ENCODE peak calls at places on chromosome 1, in ten cellular contexts. F, R, I, A, K, M, U, Q, L and J are unnamed samples.

GRCh38 chr1:36369061-36369470 is 16.7 kb downstream of the STK40 start:
- DNase-seq in F (peak; percentile 85), R (peak; percentile 56), I (peak; percentile 92), A (peak; percentile 90), K (peak; percentile 75), M (peak; percentile 86), U (peak; percentile 87), Q (peak; percentile 72), L (peak; percentile 43), J (peak; percentile 76)

GRCh38 chr1:22861764-22862440 is 110.8 kb downstream of the LACTBL1 start:
- DNase-seq in F (no peak), R (no peak), I (no peak), A (peak; percentile 22), K (no peak), M (no peak), U (no peak), Q (no peak), L (peak; percentile 33), J (no peak)

GRCh38 chr1:155174334-155175280 is 958 bp downstream of the TRIM46 start:
- DNase-seq in F (peak; percentile 24), R (peak; percentile 19), I (peak; percentile 87), A (peak; percentile 38), K (no peak), M (peak; percentile 69), U (peak; percentile 74), Q (no peak), L (no peak), J (peak; percentile 36)

GRCh38 chr1:231153726-231154125 is 8.1 kb upstream of the TRIM67 start:
- DNase-seq in F (no peak), R (no peak), I (no peak), A (no peak), K (no peak), M (no peak), U (no peak), Q (no peak), L (no peak), J (no peak)

GRCh38 chr1:91997607-91998195 is 32.1 kb upstream of the EPHX4 start:
- DNase-seq in F (no peak), R (no peak), I (no peak), A (peak; percentile 21), K (no peak), M (no peak), U (no peak), Q (peak; percentile 8), L (peak; percentile 33), J (no peak)

GRCh38 chr1:214547747-214548146 is 3.7 kb downstream of the PTPN14 start:
- DNase-seq in F (no peak), R (no peak), I (no peak), A (no peak), K (no peak), M (no peak), U (no peak), Q (no peak), L (no peak), J (no peak)

GRCh38 chr1:112444269-112444668 is 48.3 kb downstream of the CTTNBP2NL start:
- DNase-seq in F (no peak), R (no peak), I (no peak), A (no peak), K (no peak), M (no peak), U (no peak), Q (no peak), L (no peak), J (no peak)

GRCh38 chr1:29465755-29466154 is 229.4 kb downstream of the PTPRU start:
- DNase-seq in F (no peak), R (no peak), I (no peak), A (no peak), K (no peak), M (peak; percentile 6), U (no peak), Q (no peak), L (no peak), J (no peak)

GRCh38 chr1:169085911-169086310 is 20.6 kb upstream of the ATP1B1 start:
- DNase-seq in F (no peak), R (no peak), I (no peak), A (no peak), K (no peak), M (no peak), U (no peak), Q (no peak), L (no peak), J (no peak)

GRCh38 chr1:169090308-169090899 is 16.1 kb upstream of the ATP1B1 start:
- DNase-seq in F (no peak), R (no peak), I (no peak), A (no peak), K (no peak), M (no peak), U (no peak), Q (no peak), L (no peak), J (no peak)

GRCh38 chr1:169087876-169088275 is 18.6 kb upstream of the ATP1B1 start:
- DNase-seq in F (no peak), R (no peak), I (no peak), A (no peak), K (no peak), M (no peak), U (no peak), Q (no peak), L (no peak), J (no peak)

GRCh38 chr1:169089776-169090175 is 16.7 kb upstream of the ATP1B1 start:
- DNase-seq in F (no peak), R (no peak), I (no peak), A (no peak), K (no peak), M (no peak), U (no peak), Q (no peak), L (no peak), J (no peak)

DNA sequence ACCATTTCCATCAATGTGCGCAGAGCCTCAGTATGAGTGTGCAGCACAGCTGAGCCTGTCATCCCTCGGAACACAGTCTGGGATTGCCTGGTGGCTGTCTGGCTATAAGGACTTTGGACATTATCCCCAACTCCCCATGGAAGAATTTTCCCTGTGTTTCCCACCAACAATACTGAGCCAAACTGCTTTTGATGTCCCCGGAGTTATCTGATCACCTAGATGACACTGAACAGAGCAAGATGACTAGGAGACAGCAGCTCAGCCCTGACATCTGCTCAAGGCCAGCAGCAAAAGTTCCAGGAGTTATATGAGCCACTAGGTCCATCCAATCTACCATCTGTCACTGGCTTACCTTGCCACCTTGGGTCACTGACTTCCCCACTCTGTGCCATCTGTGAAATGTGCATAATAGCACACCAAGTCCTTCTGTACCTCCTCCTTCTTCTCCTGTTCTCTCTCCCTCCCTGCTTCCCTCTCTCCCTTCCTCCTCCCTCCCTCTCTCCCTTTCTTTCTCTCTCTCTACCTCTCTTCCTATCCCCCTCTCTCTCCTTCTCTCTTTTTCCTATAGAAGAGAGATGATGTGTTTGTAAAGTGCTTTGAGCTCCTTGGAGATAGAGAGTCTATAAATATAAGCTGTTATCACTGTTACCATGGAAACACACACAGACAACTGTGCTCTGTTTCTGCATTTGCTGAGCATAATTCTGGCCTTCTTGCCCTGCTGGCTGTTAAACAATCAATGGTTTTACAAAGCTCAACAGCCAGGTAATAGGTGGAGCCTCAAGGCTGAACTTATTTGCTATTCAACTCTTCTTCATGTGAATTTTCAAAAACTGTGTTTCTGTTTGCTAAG is 19.7 kb upstream of the ATP1B1 start:
- DNase-seq in F (no peak), R (no peak), I (no peak), A (no peak), K (no peak), M (no peak), U (no peak), Q (no peak), L (no peak), J (no peak)
- TF ChIP-seq POLR2AphosphoS5 in F (no peak), R (no peak), I (no peak), A (peak; percentile 56), K (no peak), M (no peak), U (no peak), Q (no peak), L (no peak), J (no peak)

GRCh38 chr1:212565571-212566305 is 42.8 kb upstream of the ATF3 start:
- DNase-seq in F (no peak), R (no peak), I (no peak), A (no peak), K (no peak), M (no peak), U (no peak), Q (no peak), L (no peak), J (no peak)

GRCh38 chr1:212565079-212565478 is 43.5 kb upstream of the ATF3 start:
- DNase-seq in F (no peak), R (no peak), I (no peak), A (no peak), K (no peak), M (no peak), U (no peak), Q (no peak), L (no peak), J (no peak)

GRCh38 chr1:212567676-212568075 is 40.9 kb upstream of the ATF3 start:
- DNase-seq in F (no peak), R (no peak), I (no peak), A (no peak), K (no peak), M (no peak), U (no peak), Q (no peak), L (no peak), J (no peak)

GRCh38 chr1:212568978-212569537 is 39.5 kb upstream of the ATF3 start:
- DNase-seq in F (no peak), R (no peak), I (no peak), A (no peak), K (no peak), M (no peak), U (no peak), Q (no peak), L (no peak), J (no peak)

GRCh38 chr1:212566522-212567479 is 41.8 kb upstream of the ATF3 start:
- DNase-seq in F (peak; percentile 34), R (no peak), I (peak; percentile 81), A (peak; percentile 45), K (peak; percentile 65), M (peak; percentile 66), U (peak; percentile 63), Q (peak; percentile 40), L (peak; percentile 45), J (peak; percentile 63)
- TF ChIP-seq POLR2A in F (no peak), R (no peak), I (no peak), A (peak; percentile 59), K (no peak), M (no peak), U (no peak), Q (peak; percentile 7), L (no peak), J (no peak)

GRCh38 chr1:180130651-180131050 is 24.0 kb upstream of the QSOX1 start:
- DNase-seq in F (no peak), R (no peak), I (no peak), A (no peak), K (no peak), M (no peak), U (no peak), Q (no peak), L (no peak), J (no peak)
- TF ChIP-seq POLR2AphosphoS5 in F (no peak), R (no peak), I (no peak), A (no peak), K (no peak), M (no peak), U (no peak), Q (no peak), L (no peak), J (no peak)

DNA sequence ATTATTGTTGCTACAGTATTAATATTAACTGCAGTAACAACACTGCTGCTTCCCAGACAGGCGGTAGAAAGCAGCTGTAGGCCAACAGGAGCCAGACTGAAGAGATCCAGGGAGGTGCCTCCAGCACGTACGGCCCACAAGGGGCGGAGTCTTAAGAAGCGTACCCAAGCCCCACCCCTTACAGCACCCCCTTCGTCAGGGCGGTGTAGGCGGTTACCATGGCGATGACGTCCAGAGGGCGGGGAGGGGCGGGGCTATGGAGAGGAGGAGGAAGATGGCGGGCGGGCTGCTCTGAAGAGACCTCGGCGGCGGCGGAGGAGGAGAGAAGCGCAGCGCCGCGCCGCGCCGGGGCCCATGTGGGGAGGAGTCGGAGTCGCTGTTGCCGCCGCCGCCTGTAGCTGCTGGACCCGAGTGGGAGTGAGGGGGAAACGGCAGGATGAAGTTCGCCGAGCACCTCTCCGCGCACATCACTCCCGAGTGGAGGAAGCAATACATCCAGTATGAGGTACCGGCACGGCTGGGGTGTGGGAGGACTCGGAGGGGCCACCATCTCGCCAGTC is at the start of gene XPR1:
- DNase-seq in F (peak; percentile 98), R (peak; percentile 98), I (peak; percentile 99), A (peak; percentile 99), K (peak; percentile 99), M (peak; percentile 99), U (peak; percentile 99), Q (peak; percentile 99), L (peak; percentile 97), J (peak; percentile 74)
- TF ChIP-seq POLR2A in F (no peak), R (peak; percentile 85), I (no peak), A (peak; percentile 92), K (no peak), M (peak; percentile 88), U (no peak), Q (peak; percentile 97), L (peak; percentile 66), J (peak; percentile 67)